ENCODE peak calls at places on chromosomes 16 and 17, in nine cellular contexts. One of them, this sample, is unnamed.
A peak's percentile ranks its signal among the peaks of the same experiment; 100 is the strongest.

GRCh38 chr17:62966426-62967110 is 533 bp downstream of the TANC2 start:
- DNase-seq in heart right ventricle: peak; percentile 73
- DNase-seq in left lung: peak; percentile 40
- DNase-seq in heart left ventricle: no peak
- DNase-seq in CD8-positive, alpha-beta T cell: peak; percentile 10
- DNase-seq in MM.1S: no peak
- DNase-seq in OCI-LY7: peak; percentile 14
- DNase-seq in mammary epithelial cell: peak; percentile 52
- DNase-seq in gastrocnemius medialis: no peak
- DNase-seq in this sample: peak; percentile 6

GRCh38 chr17:10200016-10200415 is 1.6 kb upstream of the GAS7 start:
- DNase-seq in MM.1S: no peak
- DNase-seq in left lung: no peak
- DNase-seq in OCI-LY7: no peak
- DNase-seq in CD8-positive, alpha-beta T cell: no peak
- DNase-seq in mammary epithelial cell: no peak
- DNase-seq in heart right ventricle: no peak
- DNase-seq in gastrocnemius medialis: no peak
- DNase-seq in heart left ventricle: no peak
- DNase-seq in this sample: no peak

GRCh38 chr17:41403409-41404023 is 6.1 kb upstream of the KRT31 start:
- DNase-seq in mammary epithelial cell: no peak
- DNase-seq in gastrocnemius medialis: no peak
- DNase-seq in heart left ventricle: no peak
- DNase-seq in heart right ventricle: no peak
- DNase-seq in CD8-positive, alpha-beta T cell: no peak
- DNase-seq in MM.1S: no peak
- DNase-seq in left lung: no peak
- DNase-seq in OCI-LY7: no peak
- DNase-seq in this sample: no peak

GRCh38 chr16:81779540-81780320 is 639 bp downstream of the PLCG2 start:
- DNase-seq in heart right ventricle: peak; percentile 23
- DNase-seq in heart left ventricle: peak; percentile 27
- DNase-seq in gastrocnemius medialis: no peak
- DNase-seq in OCI-LY7: no peak
- DNase-seq in left lung: peak; percentile 67
- DNase-seq in mammary epithelial cell: no peak
- DNase-seq in CD8-positive, alpha-beta T cell: no peak
- DNase-seq in MM.1S: no peak
- DNase-seq in this sample: peak; percentile 54

GRCh38 chr17:77445030-77445907 is 304.5 kb downstream of the SEC14L1 start:
- DNase-seq in heart left ventricle: no peak
- DNase-seq in mammary epithelial cell: no peak
- DNase-seq in left lung: peak; percentile 75
- DNase-seq in heart right ventricle: no peak
- DNase-seq in OCI-LY7: peak; percentile 97
- DNase-seq in MM.1S: peak; percentile 87
- DNase-seq in CD8-positive, alpha-beta T cell: peak; percentile 80
- DNase-seq in gastrocnemius medialis: no peak
- DNase-seq in this sample: peak; percentile 82

GRCh38 chr16:10688291-10688690 is 6.4 kb downstream of the TEKT5 start:
- DNase-seq in heart left ventricle: no peak
- DNase-seq in left lung: peak; percentile 74
- DNase-seq in heart right ventricle: no peak
- DNase-seq in OCI-LY7: no peak
- DNase-seq in MM.1S: no peak
- DNase-seq in mammary epithelial cell: no peak
- DNase-seq in CD8-positive, alpha-beta T cell: no peak
- DNase-seq in gastrocnemius medialis: no peak
- DNase-seq in this sample: no peak

GRCh38 chr16:70570967-70571570 is 47.5 kb downstream of the SF3B3 start:
- DNase-seq in MM.1S: no peak
- DNase-seq in heart right ventricle: no peak
- DNase-seq in gastrocnemius medialis: no peak
- DNase-seq in left lung: no peak
- DNase-seq in CD8-positive, alpha-beta T cell: no peak
- DNase-seq in OCI-LY7: no peak
- DNase-seq in heart left ventricle: no peak
- DNase-seq in mammary epithelial cell: no peak
- DNase-seq in this sample: no peak

GRCh38 chr17:28916302-28916934 is 13.5 kb upstream of the DHRS13 start:
- DNase-seq in heart right ventricle: no peak
- DNase-seq in heart left ventricle: no peak
- DNase-seq in gastrocnemius medialis: no peak
- DNase-seq in MM.1S: peak; percentile 47
- DNase-seq in mammary epithelial cell: no peak
- DNase-seq in CD8-positive, alpha-beta T cell: no peak
- DNase-seq in OCI-LY7: peak; percentile 62
- DNase-seq in left lung: no peak
- DNase-seq in this sample: no peak

GRCh38 chr17:42744283-42744805 is 496 bp downstream of the EZH1 start:
- DNase-seq in heart right ventricle: peak; percentile 86
- DNase-seq in CD8-positive, alpha-beta T cell: peak; percentile 44
- DNase-seq in mammary epithelial cell: peak; percentile 76
- DNase-seq in MM.1S: peak; percentile 75
- DNase-seq in gastrocnemius medialis: peak; percentile 79
- DNase-seq in heart left ventricle: peak; percentile 84
- DNase-seq in OCI-LY7: peak; percentile 81
- DNase-seq in left lung: peak; percentile 81
- DNase-seq in this sample: peak; percentile 82

GRCh38 chr17:63171428-63172205 is 205.6 kb downstream of the TANC2 start:
- DNase-seq in mammary epithelial cell: peak; percentile 32
- DNase-seq in left lung: no peak
- DNase-seq in OCI-LY7: no peak
- DNase-seq in CD8-positive, alpha-beta T cell: no peak
- DNase-seq in gastrocnemius medialis: no peak
- DNase-seq in heart right ventricle: no peak
- DNase-seq in heart left ventricle: no peak
- DNase-seq in MM.1S: no peak
- DNase-seq in this sample: no peak

GRCh38 chr16:74186589-74186988 is 110.0 kb upstream of the PSMD7 start:
- DNase-seq in MM.1S: no peak
- DNase-seq in left lung: no peak
- DNase-seq in mammary epithelial cell: no peak
- DNase-seq in CD8-positive, alpha-beta T cell: no peak
- DNase-seq in OCI-LY7: no peak
- DNase-seq in heart right ventricle: no peak
- DNase-seq in gastrocnemius medialis: no peak
- DNase-seq in heart left ventricle: no peak
- DNase-seq in this sample: no peak

GRCh38 chr17:39196820-39197331 is 593 bp downstream of the CACNB1 start:
- DNase-seq in left lung: peak; percentile 81
- DNase-seq in gastrocnemius medialis: peak; percentile 72
- DNase-seq in MM.1S: peak; percentile 90
- DNase-seq in mammary epithelial cell: no peak
- DNase-seq in heart right ventricle: peak; percentile 30
- DNase-seq in heart left ventricle: peak; percentile 28
- DNase-seq in CD8-positive, alpha-beta T cell: no peak
- DNase-seq in OCI-LY7: peak; percentile 62
- DNase-seq in this sample: peak; percentile 47

GRCh38 chr17:78747479-78747878 is 34.6 kb downstream of the CYTH1 start:
- DNase-seq in gastrocnemius medialis: no peak
- DNase-seq in mammary epithelial cell: peak; percentile 54
- DNase-seq in heart right ventricle: no peak
- DNase-seq in heart left ventricle: no peak
- DNase-seq in OCI-LY7: no peak
- DNase-seq in CD8-positive, alpha-beta T cell: no peak
- DNase-seq in MM.1S: peak; percentile 7
- DNase-seq in left lung: no peak
- DNase-seq in this sample: no peak

GRCh38 chr17:49523706-49524472 is 28.8 kb downstream of the NGFR start:
- DNase-seq in heart right ventricle: no peak
- DNase-seq in CD8-positive, alpha-beta T cell: no peak
- DNase-seq in gastrocnemius medialis: no peak
- DNase-seq in OCI-LY7: no peak
- DNase-seq in MM.1S: peak; percentile 29
- DNase-seq in left lung: no peak
- DNase-seq in heart left ventricle: no peak
- DNase-seq in mammary epithelial cell: peak; percentile 95
- DNase-seq in this sample: no peak

GRCh38 chr16:14427371-14427948 is 202.6 kb downstream of the PARN start:
- DNase-seq in CD8-positive, alpha-beta T cell: no peak
- DNase-seq in heart right ventricle: no peak
- DNase-seq in mammary epithelial cell: peak; percentile 32
- DNase-seq in MM.1S: no peak
- DNase-seq in heart left ventricle: no peak
- DNase-seq in gastrocnemius medialis: no peak
- DNase-seq in OCI-LY7: no peak
- DNase-seq in left lung: no peak
- DNase-seq in this sample: no peak

GRCh38 chr16:81730090-81731051 is 48.7 kb upstream of the PLCG2 start:
- DNase-seq in MM.1S: peak; percentile 13
- DNase-seq in gastrocnemius medialis: peak; percentile 32
- DNase-seq in OCI-LY7: peak; percentile 69
- DNase-seq in left lung: peak; percentile 92
- DNase-seq in mammary epithelial cell: peak; percentile 53
- DNase-seq in CD8-positive, alpha-beta T cell: peak; percentile 44
- DNase-seq in heart left ventricle: peak; percentile 91
- DNase-seq in heart right ventricle: peak; percentile 89
- DNase-seq in this sample: peak; percentile 83

GRCh38 chr17:66667491-66668030 is 167.4 kb upstream of the CACNG5 start:
- DNase-seq in CD8-positive, alpha-beta T cell: peak; percentile 25
- DNase-seq in left lung: no peak
- DNase-seq in OCI-LY7: no peak
- DNase-seq in gastrocnemius medialis: no peak
- DNase-seq in heart left ventricle: no peak
- DNase-seq in heart right ventricle: no peak
- DNase-seq in MM.1S: no peak
- DNase-seq in mammary epithelial cell: no peak
- DNase-seq in this sample: no peak

DNA sequence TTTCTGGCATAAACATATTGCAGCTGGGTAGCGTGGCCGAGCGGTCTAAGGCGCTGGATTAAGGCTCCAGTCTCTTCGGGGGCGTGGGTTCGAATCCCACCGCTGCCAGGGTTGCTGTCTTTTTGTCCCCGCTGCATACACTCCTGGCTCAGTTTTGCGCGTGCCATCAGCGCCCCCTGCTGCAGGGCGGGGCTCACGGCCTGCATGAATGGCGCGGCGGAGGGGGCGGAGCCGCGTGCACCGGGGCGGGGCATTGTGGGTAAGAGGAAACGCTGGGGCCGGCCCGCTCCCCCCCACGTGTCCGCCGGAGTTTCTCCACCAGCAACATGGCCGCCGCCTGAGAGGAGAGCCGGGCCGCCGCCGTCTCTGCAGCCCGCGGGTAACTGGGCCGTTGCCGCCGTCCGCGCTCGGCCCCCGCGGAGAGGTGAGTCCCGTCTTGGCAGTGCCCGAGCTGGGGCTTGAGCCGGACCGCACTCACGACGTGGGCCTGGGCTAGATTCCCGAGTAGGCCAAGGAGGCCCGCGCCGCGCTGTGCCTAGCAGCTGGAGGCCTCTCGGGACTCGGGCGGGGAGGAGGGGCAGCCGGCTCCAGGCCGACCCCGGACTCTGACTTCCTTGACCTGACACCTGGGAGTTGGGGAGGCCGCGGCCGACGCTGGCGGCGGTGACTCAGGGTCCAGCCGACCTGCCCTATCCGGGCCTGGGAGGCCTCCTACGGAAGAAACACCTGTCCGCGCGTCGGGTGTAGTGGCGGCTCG is at the start of gene POLR3E:
- DNase-seq in heart right ventricle: peak; percentile 100
- DNase-seq in mammary epithelial cell: peak; percentile 98
- DNase-seq in left lung: peak; percentile 98
- DNase-seq in MM.1S: peak; percentile 98
- DNase-seq in OCI-LY7: peak; percentile 97
- DNase-seq in gastrocnemius medialis: peak; percentile 98
- DNase-seq in heart left ventricle: peak; percentile 99
- DNase-seq in CD8-positive, alpha-beta T cell: peak; percentile 99
- DNase-seq in this sample: peak; percentile 99
- TF ChIP-seq CTCF in heart right ventricle: peak; percentile 93
- TF ChIP-seq CTCF in mammary epithelial cell: peak; percentile 76
- TF ChIP-seq CTCF in left lung: peak; percentile 97
- TF ChIP-seq CTCF in MM.1S: peak; percentile 87
- TF ChIP-seq CTCF in OCI-LY7: peak; percentile 84
- TF ChIP-seq CTCF in gastrocnemius medialis: peak; percentile 98
- TF ChIP-seq CTCF in heart left ventricle: peak; percentile 92
- TF ChIP-seq CTCF in CD8-positive, alpha-beta T cell: peak; percentile 78
- TF ChIP-seq CTCF in this sample: peak; percentile 93

GRCh38 chr16:76634847-76635697 is 357.9 kb downstream of the CNTNAP4 start:
- DNase-seq in mammary epithelial cell: no peak
- DNase-seq in gastrocnemius medialis: no peak
- DNase-seq in heart left ventricle: no peak
- DNase-seq in MM.1S: no peak
- DNase-seq in CD8-positive, alpha-beta T cell: no peak
- DNase-seq in heart right ventricle: peak; percentile 11
- DNase-seq in left lung: no peak
- DNase-seq in OCI-LY7: no peak
- DNase-seq in this sample: no peak
- H3K4me3 ChIP-seq in mammary epithelial cell: no peak overlapping the region
- H3K4me3 ChIP-seq in gastrocnemius medialis: no peak overlapping the region
- H3K4me3 ChIP-seq in heart left ventricle: no peak overlapping the region
- H3K4me3 ChIP-seq in MM.1S: no peak overlapping the region
- H3K4me3 ChIP-seq in CD8-positive, alpha-beta T cell: no peak overlapping the region
- H3K4me3 ChIP-seq in heart right ventricle: no peak overlapping the region
- H3K4me3 ChIP-seq in left lung: no peak overlapping the region
- H3K4me3 ChIP-seq in OCI-LY7: no peak overlapping the region
- H3K4me3 ChIP-seq in this sample: no peak overlapping the region

GRCh38 chr17:17214646-17215436 is 8.7 kb upstream of the PLD6 start:
- DNase-seq in MM.1S: no peak
- DNase-seq in CD8-positive, alpha-beta T cell: no peak
- DNase-seq in gastrocnemius medialis: no peak
- DNase-seq in mammary epithelial cell: no peak
- DNase-seq in heart right ventricle: no peak
- DNase-seq in left lung: no peak
- DNase-seq in OCI-LY7: no peak
- DNase-seq in heart left ventricle: no peak
- DNase-seq in this sample: no peak
- H3K36me3 ChIP-seq in MM.1S: peaks cover 11% of the 10 kb centered on the region
- H3K36me3 ChIP-seq in CD8-positive, alpha-beta T cell: peaks cover 41% of the 10 kb centered on the region
- H3K36me3 ChIP-seq in gastrocnemius medialis: no peaks in the 10 kb centered on the region
- H3K36me3 ChIP-seq in mammary epithelial cell: peaks cover 32% of the 10 kb centered on the region
- H3K36me3 ChIP-seq in heart right ventricle: no peaks in the 10 kb centered on the region
- H3K36me3 ChIP-seq in left lung: peaks cover 98% of the 10 kb centered on the region
- H3K36me3 ChIP-seq in OCI-LY7: peaks cover 26% of the 10 kb centered on the region
- H3K36me3 ChIP-seq in heart left ventricle: peaks cover 96% of the 10 kb centered on the region
- H3K36me3 ChIP-seq in this sample: peaks cover 31% of the 10 kb centered on the region

DNA sequence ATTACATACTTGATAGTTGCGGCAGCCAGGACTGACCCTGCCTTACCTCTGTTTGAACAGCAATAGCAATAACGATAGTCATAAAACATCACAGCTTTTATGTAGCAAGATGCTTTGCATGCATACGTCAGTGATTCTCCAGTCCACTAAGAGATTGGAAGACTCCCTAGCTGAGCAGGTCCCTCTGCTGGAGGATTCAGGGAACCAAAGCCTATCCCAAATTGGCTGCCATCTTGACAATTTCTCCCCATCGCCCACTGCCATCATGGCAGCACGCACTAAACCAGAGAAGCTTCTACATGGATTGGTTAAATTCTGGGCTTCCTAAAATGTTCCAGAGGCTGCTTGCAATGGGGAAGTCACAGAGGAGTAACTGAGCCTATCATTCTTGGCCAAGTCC is 360.6 kb upstream of the XYLT1 start:
- DNase-seq in left lung: no peak
- DNase-seq in CD8-positive, alpha-beta T cell: no peak
- DNase-seq in gastrocnemius medialis: no peak
- DNase-seq in OCI-LY7: no peak
- DNase-seq in heart right ventricle: no peak
- DNase-seq in MM.1S: no peak
- DNase-seq in heart left ventricle: no peak
- DNase-seq in mammary epithelial cell: no peak
- DNase-seq in this sample: no peak
- TF ChIP-seq CTCF in left lung: no peak
- TF ChIP-seq CTCF in CD8-positive, alpha-beta T cell: no peak
- TF ChIP-seq CTCF in gastrocnemius medialis: no peak
- TF ChIP-seq CTCF in OCI-LY7: no peak
- TF ChIP-seq CTCF in heart right ventricle: no peak
- TF ChIP-seq CTCF in MM.1S: no peak
- TF ChIP-seq CTCF in heart left ventricle: no peak
- TF ChIP-seq CTCF in mammary epithelial cell: no peak
- TF ChIP-seq CTCF in this sample: no peak

GRCh38 chr17:58338907-58339774 is 10.5 kb upstream of the TSPOAP1 start:
- DNase-seq in mammary epithelial cell: no peak
- DNase-seq in gastrocnemius medialis: no peak
- DNase-seq in left lung: peak; percentile 84
- DNase-seq in heart left ventricle: peak; percentile 46
- DNase-seq in OCI-LY7: peak; percentile 86
- DNase-seq in CD8-positive, alpha-beta T cell: no peak
- DNase-seq in MM.1S: peak; percentile 86
- DNase-seq in heart right ventricle: no peak
- DNase-seq in this sample: peak; percentile 90
- H3K4me3 ChIP-seq in mammary epithelial cell: no peak overlapping the region
- H3K4me3 ChIP-seq in gastrocnemius medialis: no peak overlapping the region
- H3K4me3 ChIP-seq in left lung: peak overlapping the region; percentile 44
- H3K4me3 ChIP-seq in heart left ventricle: peak overlapping the region; percentile 35
- H3K4me3 ChIP-seq in OCI-LY7: peak overlapping the region; percentile 98
- H3K4me3 ChIP-seq in CD8-positive, alpha-beta T cell: peak overlapping the region; percentile 90
- H3K4me3 ChIP-seq in MM.1S: peak overlapping the region; percentile 68
- H3K4me3 ChIP-seq in heart right ventricle: peak overlapping the region; percentile 28
- H3K4me3 ChIP-seq in this sample: peak overlapping the region; percentile 82

This sample was measured in GM06990.